ENCODE peak calls at places on chromosomes 11 and 22, in eight cellular contexts. One of them, this sample, is unnamed. For H3K9me3, the result is how much of the 10 kb centered on the place peaks cover.

GRCh38 chr11:64754124-64754918 is 5.5 kb downstream of the PYGM start:
- DNase-seq in sigmoid colon: peak
- DNase-seq in K562: peak
- DNase-seq in A549: no peak
- DNase-seq in stomach: no peak
- DNase-seq in esophagus muscularis mucosa: no peak
- DNase-seq in transverse colon: no peak
- DNase-seq in tibial nerve: no peak
- DNase-seq in this sample: no peak

GRCh38 chr11:79515781-79516180 is 75.0 kb upstream of the TENM4 start:
- DNase-seq in sigmoid colon: no peak
- DNase-seq in K562: no peak
- DNase-seq in A549: no peak
- DNase-seq in stomach: no peak
- DNase-seq in esophagus muscularis mucosa: no peak
- DNase-seq in transverse colon: no peak
- DNase-seq in tibial nerve: no peak
- DNase-seq in this sample: no peak

GRCh38 chr11:92920295-92920694 is 49.2 kb upstream of the MTNR1B start:
- DNase-seq in sigmoid colon: no peak
- DNase-seq in K562: no peak
- DNase-seq in A549: no peak
- DNase-seq in stomach: no peak
- DNase-seq in esophagus muscularis mucosa: no peak
- DNase-seq in transverse colon: no peak
- DNase-seq in tibial nerve: no peak
- DNase-seq in this sample: no peak

GRCh38 chr22:37197451-37198289 is 9.6 kb upstream of the C1QTNF6 start:
- DNase-seq in sigmoid colon: peak
- DNase-seq in K562: no peak
- DNase-seq in A549: peak
- DNase-seq in stomach: peak
- DNase-seq in esophagus muscularis mucosa: no peak
- DNase-seq in transverse colon: peak
- DNase-seq in tibial nerve: peak
- DNase-seq in this sample: peak

GRCh38 chr22:50261615-50262459 is at the start of gene MAPK12:
- DNase-seq in sigmoid colon: no peak
- DNase-seq in K562: peak
- DNase-seq in A549: no peak
- DNase-seq in stomach: no peak
- DNase-seq in esophagus muscularis mucosa: no peak
- DNase-seq in transverse colon: no peak
- DNase-seq in tibial nerve: no peak
- DNase-seq in this sample: peak

GRCh38 chr11:115990004-115990447 is 485.8 kb upstream of the CADM1 start:
- DNase-seq in sigmoid colon: no peak
- DNase-seq in K562: peak
- DNase-seq in A549: no peak
- DNase-seq in stomach: no peak
- DNase-seq in esophagus muscularis mucosa: peak
- DNase-seq in transverse colon: peak
- DNase-seq in tibial nerve: no peak
- DNase-seq in this sample: no peak

GRCh38 chr11:77249427-77249826 is 52.1 kb downstream of the GDPD4 start:
- DNase-seq in sigmoid colon: no peak
- DNase-seq in K562: no peak
- DNase-seq in A549: no peak
- DNase-seq in stomach: no peak
- DNase-seq in esophagus muscularis mucosa: no peak
- DNase-seq in transverse colon: no peak
- DNase-seq in tibial nerve: no peak
- DNase-seq in this sample: no peak

GRCh38 chr11:93613432-93613831 is 48.0 kb upstream of the CEP295 start:
- DNase-seq in sigmoid colon: no peak
- DNase-seq in K562: no peak
- DNase-seq in A549: no peak
- DNase-seq in stomach: no peak
- DNase-seq in esophagus muscularis mucosa: no peak
- DNase-seq in transverse colon: no peak
- DNase-seq in tibial nerve: no peak
- DNase-seq in this sample: no peak

GRCh38 chr11:90288207-90288821 is 65.5 kb upstream of the CHORDC1 start:
- DNase-seq in sigmoid colon: no peak
- DNase-seq in K562: peak
- DNase-seq in A549: peak
- DNase-seq in stomach: no peak
- DNase-seq in esophagus muscularis mucosa: no peak
- DNase-seq in transverse colon: no peak
- DNase-seq in tibial nerve: no peak
- DNase-seq in this sample: no peak

GRCh38 chr11:130904380-130904779 is 11.9 kb downstream of the SNX19 start:
- DNase-seq in sigmoid colon: no peak
- DNase-seq in K562: no peak
- DNase-seq in A549: no peak
- DNase-seq in stomach: no peak
- DNase-seq in esophagus muscularis mucosa: no peak
- DNase-seq in transverse colon: no peak
- DNase-seq in tibial nerve: no peak
- DNase-seq in this sample: no peak

GRCh38 chr22:24146190-24146616 is 35.1 kb upstream of the SUSD2 start:
- DNase-seq in sigmoid colon: peak
- DNase-seq in K562: peak
- DNase-seq in A549: peak
- DNase-seq in stomach: peak
- DNase-seq in esophagus muscularis mucosa: no peak
- DNase-seq in transverse colon: peak
- DNase-seq in tibial nerve: peak
- DNase-seq in this sample: peak
- TF ChIP-seq EP300 in sigmoid colon: peak
- TF ChIP-seq EP300 in K562: no peak
- TF ChIP-seq EP300 in A549: no peak
- TF ChIP-seq EP300 in stomach: no peak
- TF ChIP-seq EP300 in esophagus muscularis mucosa: no peak
- TF ChIP-seq EP300 in transverse colon: no peak
- TF ChIP-seq EP300 in tibial nerve: peak
- TF ChIP-seq EP300 in this sample: no peak

DNA sequence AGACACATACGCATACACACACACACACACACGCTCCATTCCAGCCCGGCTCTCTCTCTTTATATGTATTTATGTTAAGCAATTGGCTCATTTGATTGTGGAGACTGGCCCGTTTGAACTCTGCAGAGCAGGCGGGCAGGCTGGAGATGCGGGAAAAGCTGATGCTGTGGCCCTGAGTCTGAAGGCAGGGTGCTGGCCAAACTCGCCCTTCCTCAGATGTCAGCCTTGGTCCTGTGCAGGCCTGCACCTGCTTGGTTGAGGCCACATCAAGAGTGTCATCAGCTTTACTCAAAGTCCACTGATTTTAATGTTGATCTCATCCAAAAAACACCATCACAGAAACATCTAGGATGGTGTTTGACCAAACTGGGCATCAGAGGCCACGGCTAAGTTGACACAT is 569.3 kb downstream of the TBC1D22A start:
- DNase-seq in sigmoid colon: no peak
- DNase-seq in K562: no peak
- DNase-seq in A549: no peak
- DNase-seq in stomach: no peak
- DNase-seq in esophagus muscularis mucosa: peak
- DNase-seq in transverse colon: no peak
- DNase-seq in tibial nerve: no peak
- DNase-seq in this sample: no peak
- H3K9me3 ChIP-seq in sigmoid colon: under half
- H3K9me3 ChIP-seq in K562: under half
- H3K9me3 ChIP-seq in A549: under half
- H3K9me3 ChIP-seq in stomach: under half
- H3K9me3 ChIP-seq in esophagus muscularis mucosa: under half
- H3K9me3 ChIP-seq in transverse colon: under half
- H3K9me3 ChIP-seq in tibial nerve: under half
- H3K9me3 ChIP-seq in this sample: under half

GRCh38 chr11:111976614-111977140 is 39.5 kb downstream of the DIXDC1 start:
- DNase-seq in sigmoid colon: peak
- DNase-seq in K562: no peak
- DNase-seq in A549: no peak
- DNase-seq in stomach: no peak
- DNase-seq in esophagus muscularis mucosa: no peak
- DNase-seq in transverse colon: no peak
- DNase-seq in tibial nerve: no peak
- DNase-seq in this sample: peak
- TF ChIP-seq POLR2A in sigmoid colon: no peak
- TF ChIP-seq POLR2A in K562: no peak
- TF ChIP-seq POLR2A in A549: no peak
- TF ChIP-seq POLR2A in stomach: no peak
- TF ChIP-seq POLR2A in esophagus muscularis mucosa: peak
- TF ChIP-seq POLR2A in transverse colon: no peak
- TF ChIP-seq POLR2A in tibial nerve: no peak
- TF ChIP-seq POLR2A in this sample: no peak

DNA sequence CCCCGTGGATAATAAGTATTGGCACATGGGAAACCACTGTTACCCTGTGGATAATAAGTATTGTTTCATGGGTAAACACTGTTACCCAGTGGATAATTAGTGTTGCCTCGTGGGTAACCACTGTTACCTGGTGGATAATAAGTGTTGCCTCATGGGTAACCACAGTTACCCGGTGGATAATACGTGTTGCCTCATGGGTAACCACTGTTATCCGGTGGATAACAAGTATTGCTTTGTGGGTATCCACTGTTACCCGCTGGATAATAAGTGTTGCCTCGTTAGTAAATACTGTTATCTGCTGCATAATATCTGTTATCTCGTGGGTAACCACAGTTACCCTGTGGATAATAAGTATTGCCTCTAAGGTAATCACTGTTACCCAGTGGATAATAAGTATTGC is 25.5 kb upstream of the NXPE4 start:
- DNase-seq in sigmoid colon: no peak
- DNase-seq in K562: no peak
- DNase-seq in A549: no peak
- DNase-seq in stomach: no peak
- DNase-seq in esophagus muscularis mucosa: peak
- DNase-seq in transverse colon: no peak
- DNase-seq in tibial nerve: no peak
- DNase-seq in this sample: no peak
- TF ChIP-seq EP300 in sigmoid colon: no peak
- TF ChIP-seq EP300 in K562: no peak
- TF ChIP-seq EP300 in A549: no peak
- TF ChIP-seq EP300 in stomach: no peak
- TF ChIP-seq EP300 in esophagus muscularis mucosa: no peak
- TF ChIP-seq EP300 in transverse colon: no peak
- TF ChIP-seq EP300 in tibial nerve: no peak
- TF ChIP-seq EP300 in this sample: no peak

GRCh38 chr11:6476571-6476970 is 2.8 kb upstream of the TRIM3 start:
- DNase-seq in sigmoid colon: no peak
- DNase-seq in K562: peak
- DNase-seq in A549: no peak
- DNase-seq in stomach: no peak
- DNase-seq in esophagus muscularis mucosa: no peak
- DNase-seq in transverse colon: no peak
- DNase-seq in tibial nerve: no peak
- DNase-seq in this sample: no peak

GRCh38 chr11:6473481-6474422 is at the start of gene TRIM3:
- DNase-seq in sigmoid colon: peak
- DNase-seq in K562: peak
- DNase-seq in A549: peak
- DNase-seq in stomach: peak
- DNase-seq in esophagus muscularis mucosa: peak
- DNase-seq in transverse colon: peak
- DNase-seq in tibial nerve: peak
- DNase-seq in this sample: peak

GRCh38 chr11:6474423-6474792 is 667 bp upstream of the TRIM3 start:
- DNase-seq in sigmoid colon: no peak
- DNase-seq in K562: no peak
- DNase-seq in A549: no peak
- DNase-seq in stomach: no peak
- DNase-seq in esophagus muscularis mucosa: no peak
- DNase-seq in transverse colon: no peak
- DNase-seq in tibial nerve: no peak
- DNase-seq in this sample: no peak

GRCh38 chr11:6475936-6476335 is 2.2 kb upstream of the TRIM3 start:
- DNase-seq in sigmoid colon: no peak
- DNase-seq in K562: no peak
- DNase-seq in A549: no peak
- DNase-seq in stomach: peak
- DNase-seq in esophagus muscularis mucosa: no peak
- DNase-seq in transverse colon: no peak
- DNase-seq in tibial nerve: no peak
- DNase-seq in this sample: no peak

DNA sequence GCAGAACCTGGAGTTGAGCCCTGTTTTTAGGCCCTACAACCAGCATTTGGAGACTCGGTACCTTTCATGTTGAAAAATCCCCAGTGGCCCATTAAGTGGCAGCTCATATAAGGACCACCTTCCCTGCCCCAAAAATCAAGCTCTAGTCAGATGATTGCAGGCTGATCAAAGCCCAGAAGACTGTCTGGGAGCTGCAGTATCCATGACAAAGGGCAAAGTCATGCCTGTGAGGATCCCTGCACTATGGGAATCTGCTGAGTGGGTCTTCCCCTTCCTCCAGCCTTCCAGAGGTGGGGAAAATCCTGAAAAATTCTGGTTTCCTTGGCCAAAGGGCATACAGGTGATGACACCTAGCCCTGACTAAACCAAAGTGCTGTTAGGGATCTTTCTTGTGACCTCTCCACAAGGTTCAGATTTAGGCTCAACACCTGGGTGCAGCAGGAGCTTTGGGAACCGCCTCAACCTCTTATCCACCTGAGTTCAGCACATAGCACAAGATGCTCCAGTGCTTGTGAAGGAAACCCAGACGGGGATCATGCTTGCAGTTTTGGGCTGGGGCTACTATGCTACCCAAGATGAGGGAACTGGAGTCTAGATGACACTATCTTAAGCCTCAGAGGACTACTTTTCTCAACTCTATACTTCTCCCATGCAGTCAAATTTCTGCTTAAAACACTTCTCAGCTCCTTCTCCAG is 1.2 kb upstream of the TRIM3 start:
- DNase-seq in sigmoid colon: no peak
- DNase-seq in K562: no peak
- DNase-seq in A549: no peak
- DNase-seq in stomach: no peak
- DNase-seq in esophagus muscularis mucosa: no peak
- DNase-seq in transverse colon: no peak
- DNase-seq in tibial nerve: no peak
- DNase-seq in this sample: no peak
- H3K9me3 ChIP-seq in sigmoid colon: under half
- H3K9me3 ChIP-seq in K562: under half
- H3K9me3 ChIP-seq in A549: under half
- H3K9me3 ChIP-seq in stomach: under half
- H3K9me3 ChIP-seq in esophagus muscularis mucosa: under half
- H3K9me3 ChIP-seq in transverse colon: under half
- H3K9me3 ChIP-seq in tibial nerve: under half
- H3K9me3 ChIP-seq in this sample: under half

DNA sequence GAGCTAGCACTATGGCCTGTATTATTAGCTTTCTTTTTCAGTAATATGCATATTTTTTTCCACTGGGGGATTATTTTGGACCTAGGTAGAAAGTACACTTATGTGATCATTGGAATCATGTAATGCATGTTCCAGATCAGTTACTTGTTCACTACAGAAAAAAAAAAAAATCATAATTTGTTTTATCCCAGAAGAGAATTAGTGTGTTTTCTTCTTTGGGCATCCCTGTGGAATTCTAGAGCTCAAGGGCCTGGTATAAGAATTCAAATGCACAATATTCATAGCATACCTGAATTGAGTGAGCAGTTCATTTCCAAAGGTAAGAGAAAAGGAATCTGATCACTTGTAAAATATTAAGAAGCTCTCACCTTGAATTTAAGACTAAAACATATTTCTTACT is at the start of gene OR5T1:
- DNase-seq in sigmoid colon: no peak
- DNase-seq in K562: no peak
- DNase-seq in A549: no peak
- DNase-seq in stomach: no peak
- DNase-seq in esophagus muscularis mucosa: no peak
- DNase-seq in transverse colon: no peak
- DNase-seq in tibial nerve: no peak
- DNase-seq in this sample: no peak
- TF ChIP-seq POLR2A in sigmoid colon: no peak
- TF ChIP-seq POLR2A in K562: no peak
- TF ChIP-seq POLR2A in A549: no peak
- TF ChIP-seq POLR2A in stomach: no peak
- TF ChIP-seq POLR2A in esophagus muscularis mucosa: no peak
- TF ChIP-seq POLR2A in transverse colon: no peak
- TF ChIP-seq POLR2A in tibial nerve: no peak
- TF ChIP-seq POLR2A in this sample: no peak

This sample was measured in ovary.